ENCODE peak calls at places on chromosomes 2 and 18, in ten cellular contexts. V is Calu3; S is fibroblast of the aortic adventitia; L is AG10803; Z is CD4-positive, alpha-beta T cell; D is GM13976; Q is type B pancreatic cell; I is nephron progenitor cell; N is HFF-Myc; A is heart right ventricle. C is an unnamed sample.

GRCh38 chr18:13572148-13572547 is 154.2 kb downstream of the FAM210A start:
- DNase-seq in V (no peak), S (no peak), L (no peak), Z (no peak), D (no peak), Q (no peak), I (no peak), N (no peak), A (no peak), C (no peak)

GRCh38 chr2:69716555-69717120 is 25.3 kb upstream of the ANXA4 start:
- DNase-seq in V (no peak), S (peak), L (peak), Z (no peak), D (no peak), Q (no peak), I (no peak), N (no peak), A (no peak), C (no peak)

GRCh38 chr2:114688241-114688640 is 245.8 kb downstream of the DPP10 start:
- DNase-seq in V (no peak), S (no peak), L (no peak), Z (no peak), D (no peak), Q (no peak), I (no peak), N (no peak), A (no peak), C (no peak)

GRCh38 chr18:44935455-44935854 is 254.8 kb downstream of the SETBP1 start:
- DNase-seq in V (no peak), S (no peak), L (no peak), Z (no peak), D (no peak), Q (no peak), I (no peak), N (no peak), A (no peak), C (no peak)

GRCh38 chr18:56921888-56922480 is 224.9 kb upstream of the BOD1L2 start:
- DNase-seq in V (no peak), S (no peak), L (no peak), Z (no peak), D (peak), Q (no peak), I (no peak), N (no peak), A (no peak), C (peak)

GRCh38 chr18:58638446-58638845 is 9.6 kb upstream of the ALPK2 start:
- DNase-seq in V (no peak), S (no peak), L (peak), Z (no peak), D (no peak), Q (no peak), I (no peak), N (no peak), A (no peak), C (no peak)

GRCh38 chr2:17765423-17765822 is 11.5 kb downstream of the GEN1 start:
- DNase-seq in V (no peak), S (peak), L (no peak), Z (no peak), D (no peak), Q (no peak), I (no peak), N (no peak), A (no peak), C (no peak)

GRCh38 chr2:174120346-174120745 is 128.0 kb downstream of the OLA1 start:
- DNase-seq in V (peak), S (peak), L (no peak), Z (no peak), D (no peak), Q (no peak), I (no peak), N (no peak), A (no peak), C (no peak)

GRCh38 chr2:205390866-205391265 is 291.4 kb upstream of the NRP2 start:
- DNase-seq in V (no peak), S (no peak), L (no peak), Z (no peak), D (no peak), Q (no peak), I (no peak), N (no peak), A (no peak), C (no peak)

GRCh38 chr2:163441603-163442002 is 294.2 kb downstream of the FIGN start:
- DNase-seq in V (no peak), S (no peak), L (no peak), Z (no peak), D (no peak), Q (no peak), I (no peak), N (no peak), A (no peak), C (no peak)

GRCh38 chr2:86078801-86079545 is 26.7 kb downstream of the POLR1A start:
- DNase-seq in V (peak), S (peak), L (peak), Z (no peak), D (peak), Q (no peak), I (no peak), N (no peak), A (no peak), C (peak)

GRCh38 chr2:167293172-167293781 is 405.0 kb downstream of the XIRP2 start:
- DNase-seq in V (peak), S (peak), L (no peak), Z (no peak), D (peak), Q (no peak), I (peak), N (no peak), A (no peak), C (peak)

GRCh38 chr2:108878276-108878675 is 91.7 kb downstream of the CCDC138 start:
- DNase-seq in V (no peak), S (no peak), L (no peak), Z (no peak), D (no peak), Q (no peak), I (no peak), N (no peak), A (no peak), C (no peak)

DNA sequence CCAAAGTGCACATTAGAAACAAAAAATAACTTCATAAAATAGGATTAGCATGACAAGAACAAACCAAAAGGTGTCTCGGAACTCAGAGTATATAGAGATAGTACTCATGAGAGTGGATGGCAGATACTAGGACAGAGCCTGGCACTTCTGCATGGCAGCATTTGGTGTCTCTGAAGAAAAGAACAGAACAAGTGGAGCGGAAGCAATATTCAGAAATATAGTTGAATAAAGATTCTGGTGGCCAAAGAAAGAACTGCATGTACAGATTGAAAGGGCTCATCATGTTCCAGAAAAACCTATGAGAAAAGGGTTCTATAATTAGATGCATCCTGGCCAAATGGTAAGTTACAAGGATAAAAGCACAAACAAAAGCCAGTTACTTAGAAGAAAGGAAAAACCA is 90.9 kb downstream of the CCDC138 start:
- DNase-seq in V (no peak), S (no peak), L (no peak), Z (no peak), D (no peak), Q (no peak), I (no peak), N (no peak), A (no peak), C (no peak)
- TF ChIP-seq CTCF in V (no peak), S (no peak), L (no peak), Z (no peak), D (no peak), Q (peak), I (peak), N (no peak), A (no peak), C (no peak)

DNA sequence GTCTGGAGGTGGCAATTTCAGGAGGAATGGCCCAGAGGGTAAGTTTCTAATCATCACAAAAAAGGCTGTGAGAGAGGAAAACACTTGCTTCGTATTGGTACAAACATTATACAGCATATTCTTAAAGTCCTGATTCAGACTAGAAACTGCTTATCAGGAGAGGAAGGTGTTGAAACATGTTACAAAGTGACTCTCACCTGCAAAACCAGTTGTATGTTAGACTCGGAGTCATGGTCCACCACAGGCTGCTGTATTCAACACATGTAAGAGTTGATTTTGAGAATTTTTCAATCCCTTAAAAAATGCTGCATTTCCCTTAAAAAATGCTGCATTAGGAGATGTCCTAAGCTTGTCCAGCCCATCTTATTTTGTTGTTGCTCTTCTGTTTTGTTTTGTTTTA is 61.5 kb downstream of the MBP start:
- DNase-seq in V (no peak), S (no peak), L (no peak), Z (no peak), D (no peak), Q (no peak), I (no peak), N (no peak), A (no peak), C (no peak)
- TF ChIP-seq CTCF in V (no peak), S (no peak), L (no peak), Z (no peak), D (no peak), Q (no peak), I (no peak), N (no peak), A (no peak), C (no peak)

GRCh38 chr2:25159947-25160346 is 8.4 kb downstream of the POMC start:
- DNase-seq in V (no peak), S (no peak), L (no peak), Z (no peak), D (no peak), Q (no peak), I (peak), N (no peak), A (no peak), C (no peak)
- TF ChIP-seq CTCF in V (no peak), S (no peak), L (no peak), Z (no peak), D (no peak), Q (peak), I (no peak), N (no peak), A (no peak), C (no peak)

GRCh38 chr2:54755641-54756326 is 32.3 kb downstream of the EML6 start:
- DNase-seq in V (no peak), S (no peak), L (no peak), Z (no peak), D (no peak), Q (no peak), I (no peak), N (no peak), A (no peak), C (peak)

GRCh38 chr2:54757496-54757895 is 34.0 kb downstream of the EML6 start:
- DNase-seq in V (no peak), S (peak), L (peak), Z (no peak), D (peak), Q (no peak), I (no peak), N (no peak), A (no peak), C (peak)

GRCh38 chr2:54763636-54764291 is 40.3 kb downstream of the EML6 start:
- DNase-seq in V (peak), S (no peak), L (no peak), Z (no peak), D (no peak), Q (no peak), I (no peak), N (no peak), A (no peak), C (peak)

DNA sequence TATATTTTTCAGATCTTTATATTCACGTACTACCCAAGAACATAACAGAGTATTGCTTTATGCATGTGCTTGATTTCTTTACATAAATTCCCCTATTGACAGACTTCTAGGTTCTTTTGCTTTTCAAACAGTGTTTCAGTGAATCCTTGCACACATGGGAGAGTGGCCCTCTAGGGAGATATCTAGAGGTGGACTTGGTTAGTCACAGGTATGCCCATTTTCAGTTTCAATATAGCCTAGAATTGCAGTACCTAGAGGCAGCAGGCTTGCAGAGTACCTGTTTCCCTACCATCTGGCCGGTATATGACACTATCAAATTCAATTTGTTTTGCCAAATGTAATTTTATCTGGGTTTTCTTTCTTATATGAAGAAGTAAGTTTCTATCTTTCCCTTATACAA is 36.8 kb downstream of the EML6 start:
- DNase-seq in V (no peak), S (no peak), L (no peak), Z (no peak), D (no peak), Q (no peak), I (no peak), N (no peak), A (no peak), C (no peak)
- TF ChIP-seq CTCF in V (no peak), S (no peak), L (no peak), Z (no peak), D (no peak), Q (no peak), I (no peak), N (no peak), A (no peak), C (no peak)

GRCh38 chr2:130778781-130779180 is 23.4 kb downstream of the AMER3 start:
- DNase-seq in V (no peak), S (no peak), L (no peak), Z (no peak), D (no peak), Q (peak), I (no peak), N (no peak), A (no peak), C (no peak)

GRCh38 chr2:130776550-130776949 is 21.2 kb downstream of the AMER3 start:
- DNase-seq in V (no peak), S (no peak), L (no peak), Z (no peak), D (no peak), Q (no peak), I (no peak), N (no peak), A (no peak), C (no peak)
- TF ChIP-seq CTCF in V (no peak), S (no peak), L (no peak), Z (no peak), D (no peak), Q (no peak), I (no peak), N (no peak), A (no peak), C (no peak)

C was measured in GM20000.